ENCODE peak calls at places on chromosomes 2 and 18, in nine cellular contexts. O, V, N, B, R, A, F, E and S are unnamed samples.

GRCh38 chr18:77622009-77622692 is 372.5 kb downstream of the GALR1 start:
- DNase-seq in O (peak), V (no peak), N (no peak), B (peak), R (no peak), A (no peak), F (no peak), E (no peak), S (no peak)

GRCh38 chr2:7674606-7675005 is 757.4 kb downstream of the RNF144A start:
- DNase-seq in O (no peak), V (no peak), N (no peak), B (no peak), R (no peak), A (no peak), F (no peak), E (no peak), S (no peak)

GRCh38 chr18:12335503-12335902 is 27.5 kb downstream of the TUBB6 start:
- DNase-seq in O (no peak), V (no peak), N (no peak), B (no peak), R (no peak), A (no peak), F (no peak), E (no peak), S (no peak)

GRCh38 chr2:160144278-160144990 is 55.6 kb downstream of the ITGB6 start:
- DNase-seq in O (no peak), V (no peak), N (peak), B (no peak), R (no peak), A (no peak), F (no peak), E (no peak), S (no peak)

GRCh38 chr2:63545023-63545422 is 43.3 kb downstream of the WDPCP start:
- DNase-seq in O (no peak), V (no peak), N (no peak), B (no peak), R (no peak), A (no peak), F (no peak), E (no peak), S (no peak)

GRCh38 chr2:102238778-102239177 is 52.0 kb downstream of the IL1RL2 start:
- DNase-seq in O (no peak), V (no peak), N (no peak), B (no peak), R (no peak), A (no peak), F (no peak), E (no peak), S (no peak)

GRCh38 chr2:23658466-23658942 is 268.4 kb downstream of the ATAD2B start:
- DNase-seq in O (peak), V (no peak), N (peak), B (no peak), R (no peak), A (no peak), F (no peak), E (no peak), S (peak)

GRCh38 chr2:159211447-159212396 is 74.8 kb downstream of the WDSUB1 start:
- DNase-seq in O (no peak), V (no peak), N (peak), B (no peak), R (no peak), A (no peak), F (peak), E (no peak), S (no peak)

GRCh38 chr2:10514287-10514686 is 66.2 kb upstream of the ODC1 start:
- DNase-seq in O (no peak), V (no peak), N (no peak), B (no peak), R (no peak), A (no peak), F (no peak), E (no peak), S (no peak)

GRCh38 chr2:140643761-140644187 is 1487.0 kb downstream of the LRP1B start:
- DNase-seq in O (no peak), V (peak), N (peak), B (no peak), R (no peak), A (no peak), F (no peak), E (peak), S (no peak)

GRCh38 chr2:4053769-4054493 is 350.6 kb downstream of the DCDC2C start:
- DNase-seq in O (no peak), V (peak), N (no peak), B (no peak), R (no peak), A (no peak), F (no peak), E (no peak), S (no peak)

GRCh38 chr2:143026411-143027054 is 102.7 kb upstream of the ARHGAP15 start:
- DNase-seq in O (no peak), V (no peak), N (no peak), B (no peak), R (no peak), A (no peak), F (peak), E (no peak), S (no peak)

GRCh38 chr2:101515512-101515911 is 40.6 kb upstream of the RFX8 start:
- DNase-seq in O (no peak), V (no peak), N (peak), B (no peak), R (no peak), A (no peak), F (no peak), E (no peak), S (no peak)

GRCh38 chr2:3130889-3131635 is 246.6 kb downstream of the EIPR1 start:
- DNase-seq in O (no peak), V (no peak), N (no peak), B (no peak), R (no peak), A (no peak), F (no peak), E (no peak), S (no peak)

GRCh38 chr2:218298314-218298875 is 6.1 kb upstream of the TMBIM1 start:
- DNase-seq in O (no peak), V (no peak), N (no peak), B (no peak), R (no peak), A (no peak), F (no peak), E (no peak), S (peak)

GRCh38 chr2:241870611-241871537 is 1.3 kb downstream of the RTP5 start:
- DNase-seq in O (no peak), V (no peak), N (no peak), B (no peak), R (no peak), A (no peak), F (no peak), E (no peak), S (peak)

GRCh38 chr18:49177071-49177470 is 226.3 kb upstream of the SMAD7 start:
- DNase-seq in O (no peak), V (no peak), N (no peak), B (no peak), R (no peak), A (peak), F (no peak), E (no peak), S (no peak)

GRCh38 chr2:133674433-133675331 is 106.4 kb upstream of the NCKAP5 start:
- DNase-seq in O (peak), V (peak), N (peak), B (no peak), R (no peak), A (no peak), F (peak), E (no peak), S (peak)

GRCh38 chr18:50356036-50356945 is 18.6 kb upstream of the SKA1 start:
- DNase-seq in O (no peak), V (no peak), N (no peak), B (no peak), R (no peak), A (peak), F (peak), E (no peak), S (no peak)

GRCh38 chr2:237227190-237227988 is 141.7 kb downstream of the COPS8 start:
- DNase-seq in O (no peak), V (peak), N (peak), B (no peak), R (no peak), A (no peak), F (no peak), E (peak), S (no peak)

GRCh38 chr2:152513681-152514080 is 178.7 kb downstream of the FMNL2 start:
- DNase-seq in O (no peak), V (peak), N (peak), B (no peak), R (no peak), A (no peak), F (no peak), E (peak), S (no peak)

GRCh38 chr2:23497536-23497935 is 112.6 kb downstream of the KLHL29 start:
- DNase-seq in O (no peak), V (no peak), N (no peak), B (no peak), R (no peak), A (no peak), F (no peak), E (no peak), S (no peak)

GRCh38 chr18:36811955-36812354 is 16.8 kb downstream of the TPGS2 start:
- DNase-seq in O (no peak), V (no peak), N (no peak), B (no peak), R (no peak), A (no peak), F (no peak), E (no peak), S (no peak)

GRCh38 chr18:36812686-36813085 is 16.1 kb downstream of the TPGS2 start:
- DNase-seq in O (no peak), V (no peak), N (no peak), B (no peak), R (no peak), A (no peak), F (no peak), E (no peak), S (peak)

GRCh38 chr18:36813753-36814130 is 15.1 kb downstream of the TPGS2 start:
- DNase-seq in O (no peak), V (no peak), N (no peak), B (no peak), R (no peak), A (no peak), F (no peak), E (no peak), S (no peak)

GRCh38 chr18:36814994-36815393 is 13.8 kb downstream of the TPGS2 start:
- DNase-seq in O (no peak), V (no peak), N (no peak), B (no peak), R (no peak), A (no peak), F (peak), E (no peak), S (no peak)

GRCh38 chr18:36813111-36813752 is 15.6 kb downstream of the TPGS2 start:
- DNase-seq in O (no peak), V (no peak), N (no peak), B (no peak), R (no peak), A (no peak), F (no peak), E (no peak), S (no peak)
- H3K27ac ChIP-seq in O (no peak), V (no peak), N (no peak), B (no peak), R (no peak), A (no peak), F (no peak), E (no peak), S (no peak)

GRCh38 chr2:36949845-36950244 is 16.5 kb downstream of the STRN start:
- DNase-seq in O (no peak), V (no peak), N (no peak), B (no peak), R (no peak), A (no peak), F (no peak), E (no peak), S (no peak)
- H3K27ac ChIP-seq in O (no peak), V (no peak), N (no peak), B (no peak), R (no peak), A (no peak), F (no peak), E (no peak), S (no peak)

GRCh38 chr2:190726255-190726654 is 77.4 kb downstream of the NAB1 start:
- DNase-seq in O (no peak), V (no peak), N (peak), B (no peak), R (no peak), A (no peak), F (no peak), E (no peak), S (no peak)

GRCh38 chr2:190722061-190722759 is 73.3 kb downstream of the NAB1 start:
- DNase-seq in O (no peak), V (no peak), N (peak), B (no peak), R (no peak), A (no peak), F (no peak), E (no peak), S (no peak)

GRCh38 chr2:190722825-190723224 is 73.9 kb downstream of the NAB1 start:
- DNase-seq in O (no peak), V (no peak), N (peak), B (no peak), R (no peak), A (no peak), F (no peak), E (no peak), S (no peak)

GRCh38 chr2:190720691-190721090 is 71.8 kb downstream of the NAB1 start:
- DNase-seq in O (no peak), V (no peak), N (no peak), B (no peak), R (no peak), A (no peak), F (no peak), E (no peak), S (no peak)

GRCh38 chr2:190723397-190724090 is 74.7 kb downstream of the NAB1 start:
- DNase-seq in O (no peak), V (no peak), N (no peak), B (no peak), R (no peak), A (no peak), F (no peak), E (no peak), S (no peak)
- H3K27ac ChIP-seq in O (no peak), V (no peak), N (no peak), B (no peak), R (no peak), A (no peak), F (no peak), E (no peak), S (peak)

DNA sequence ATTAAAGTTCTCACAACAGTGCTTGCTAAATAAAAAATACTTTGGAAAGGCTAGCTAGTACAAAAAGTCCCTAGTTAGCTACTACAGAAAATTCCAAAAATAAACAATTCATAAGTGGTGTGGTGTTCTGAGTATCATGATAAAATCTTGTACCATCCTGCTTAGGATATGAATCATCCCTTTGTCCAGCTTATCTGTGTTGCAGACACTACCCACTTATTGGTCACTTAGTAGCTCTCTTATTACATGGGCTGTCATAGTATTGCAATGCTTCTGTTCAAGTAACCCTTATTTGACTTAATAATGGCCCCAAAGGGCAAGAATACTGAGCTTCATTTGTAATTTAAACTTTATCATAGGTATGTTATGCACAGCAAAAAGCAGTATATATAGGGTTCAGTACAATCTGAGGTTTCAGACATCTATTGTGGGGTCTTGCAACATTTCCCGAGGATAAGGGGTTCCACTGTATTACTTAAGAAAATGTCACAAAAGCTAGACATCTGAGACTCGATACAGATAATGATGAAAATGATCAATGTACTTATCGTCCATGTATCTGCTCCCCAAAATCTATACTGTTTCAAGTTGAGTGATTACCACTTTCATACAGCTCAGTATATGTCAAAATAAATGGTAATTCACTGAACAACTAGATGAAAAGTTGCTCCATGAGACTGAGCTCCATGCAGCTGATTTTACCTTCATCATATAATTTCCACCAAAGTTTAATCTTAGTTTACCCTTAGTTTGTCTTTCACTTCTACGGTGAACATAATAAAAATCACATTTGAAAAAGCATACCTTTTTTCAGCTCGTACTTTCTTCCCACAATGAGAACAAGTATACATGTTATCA is 93.8 kb downstream of the C2orf74 start:
- DNase-seq in O (no peak), V (peak), N (peak), B (no peak), R (no peak), A (no peak), F (no peak), E (peak), S (no peak)
- H3K27ac ChIP-seq in O (no peak), V (no peak), N (no peak), B (no peak), R (no peak), A (no peak), F (no peak), E (no peak), S (no peak)

GRCh38 chr2:172439509-172439860 is 12.1 kb downstream of the ITGA6 start:
- DNase-seq in O (no peak), V (no peak), N (no peak), B (no peak), R (no peak), A (no peak), F (no peak), E (no peak), S (no peak)

GRCh38 chr2:172440795-172441194 is 13.4 kb downstream of the ITGA6 start:
- DNase-seq in O (peak), V (peak), N (peak), B (no peak), R (no peak), A (no peak), F (no peak), E (no peak), S (no peak)

GRCh38 chr2:172438064-172438421 is 10.7 kb downstream of the ITGA6 start:
- DNase-seq in O (peak), V (peak), N (no peak), B (peak), R (no peak), A (no peak), F (no peak), E (no peak), S (no peak)

GRCh38 chr2:172438741-172439508 is 11.5 kb downstream of the ITGA6 start:
- DNase-seq in O (peak), V (peak), N (peak), B (no peak), R (no peak), A (no peak), F (no peak), E (peak), S (peak)

DNA sequence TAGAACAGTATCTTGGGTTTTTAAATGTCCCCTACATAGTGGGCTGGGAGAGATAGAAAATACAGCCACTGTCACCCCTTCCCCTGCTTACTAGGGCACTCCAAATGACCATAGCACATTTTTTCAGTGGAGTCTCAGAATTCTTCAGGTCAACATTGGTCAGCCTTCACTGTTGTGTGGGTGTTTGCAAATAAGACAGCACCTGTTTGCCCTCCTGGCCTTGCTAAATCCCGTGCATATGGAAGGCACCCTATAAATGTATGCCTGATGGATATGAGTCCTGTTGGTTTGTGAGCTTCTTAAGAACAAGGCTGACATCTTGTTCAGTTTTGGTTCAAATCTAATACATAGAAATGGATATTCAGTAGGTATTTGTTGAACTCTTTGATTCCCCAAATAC is 12.5 kb downstream of the ITGA6 start:
- DNase-seq in O (no peak), V (no peak), N (no peak), B (no peak), R (no peak), A (no peak), F (no peak), E (no peak), S (no peak)
- H3K27ac ChIP-seq in O (peak), V (peak), N (no peak), B (no peak), R (no peak), A (no peak), F (no peak), E (peak), S (no peak)